ENCODE peak calls at places on chromosomes 2 and 18, in four cellular contexts. F is neural crest cell; K is cardiac septum; Q is stimulated activated CD4-positive, alpha-beta T cell treated with anti-CD3 and anti-CD28 coated beads, Interleukin-1b, Interleukin-23, amount 100 ng/mL, for 24 hours. W is an unnamed sample.

GRCh38 chr2:317501-318424 is 29.9 kb upstream of the ALKAL2 start:
- DNase-seq in F (peak; percentile 57), K (no peak), Q (no peak), W (no peak)

GRCh38 chr18:50427896-50428295 is 53.0 kb downstream of the SKA1 start:
- DNase-seq in F (no peak), K (no peak), Q (no peak), W (no peak)

GRCh38 chr2:178895872-178896271 is 88.6 kb upstream of the TTN start:
- DNase-seq in F (no peak), K (no peak), Q (no peak), W (no peak)

GRCh38 chr18:80157708-80158343 is 48.8 kb downstream of the ADNP2 start:
- DNase-seq in F (peak; percentile 75), K (no peak), Q (peak; percentile 47), W (no peak)

GRCh38 chr2:85725451-85725850 is 28.3 kb upstream of the ATOH8 start:
- DNase-seq in F (no peak), K (no peak), Q (no peak), W (no peak)

GRCh38 chr2:173291412-173291811 is 63.3 kb upstream of the CDCA7 start:
- DNase-seq in F (no peak), K (no peak), Q (no peak), W (no peak)

GRCh38 chr2:61247204-61247812 is 85.3 kb downstream of the C2orf74 start:
- DNase-seq in F (no peak), K (no peak), Q (no peak), W (no peak)

GRCh38 chr2:181573140-181573736 is 83.7 kb downstream of the CERKL start:
- DNase-seq in F (no peak), K (no peak), Q (no peak), W (no peak)

GRCh38 chr18:2994603-2995432 is 18.1 kb downstream of the LPIN2 start:
- DNase-seq in F (no peak), K (no peak), Q (no peak), W (no peak)

GRCh38 chr2:65491381-65491903 is 59.0 kb upstream of the SPRED2 start:
- DNase-seq in F (no peak), K (no peak), Q (no peak), W (no peak)

GRCh38 chr2:73984922-73985317 is 210 bp downstream of the TET3 start:
- DNase-seq in F (peak; percentile 48), K (no peak), Q (no peak), W (no peak)

GRCh38 chr2:205376071-205376470 is 306.2 kb upstream of the NRP2 start:
- DNase-seq in F (no peak), K (no peak), Q (no peak), W (no peak)

GRCh38 chr2:96957299-96957698 is 29.1 kb downstream of the FAM178B start:
- DNase-seq in F (no peak), K (no peak), Q (no peak), W (no peak)

GRCh38 chr2:171482877-171483276 is 39.4 kb upstream of the CYBRD1 start:
- DNase-seq in F (no peak), K (no peak), Q (no peak), W (no peak)

GRCh38 chr2:169345507-169346120 is 16.7 kb downstream of the LRP2 start:
- DNase-seq in F (no peak), K (no peak), Q (no peak), W (no peak)

GRCh38 chr2:190853659-190854386 is 26.8 kb upstream of the GLS start:
- DNase-seq in F (no peak), K (no peak), Q (no peak), W (no peak)

GRCh38 chr2:232628466-232629200 is 4.8 kb upstream of the EFHD1 start:
- DNase-seq in F (no peak), K (no peak), Q (no peak), W (no peak)

GRCh38 chr2:199458806-199459285 is 1.1 kb upstream of the SATB2 start:
- DNase-seq in F (peak; percentile 36), K (no peak), Q (no peak), W (no peak)

W was measured in GM18507.